ENCODE peak calls at places on chromosomes 2 and 18, in ten cellular contexts. One of them, this sample, is unnamed.

GRCh38 chr18:4208408-4208807 is 246.7 kb downstream of the DLGAP1 start:
- DNase-seq in mucosa of descending colon: no peak
- DNase-seq in neural crest cell: no peak
- DNase-seq in cardiac fibroblast: peak
- DNase-seq in GM10248: no peak
- DNase-seq in PC-3: no peak
- DNase-seq in fibroblast of lung: no peak
- DNase-seq in GM20000: no peak
- DNase-seq in GM12864: no peak
- DNase-seq in chondrocyte: no peak
- DNase-seq in this sample: no peak

GRCh38 chr2:214379227-214379626 is 31.6 kb upstream of the VWC2L start:
- DNase-seq in neural crest cell: no peak
- DNase-seq in chondrocyte: no peak
- DNase-seq in GM20000: no peak
- DNase-seq in mucosa of descending colon: no peak
- DNase-seq in fibroblast of lung: peak
- DNase-seq in GM12864: no peak
- DNase-seq in PC-3: peak
- DNase-seq in cardiac fibroblast: no peak
- DNase-seq in GM10248: no peak
- DNase-seq in this sample: no peak

GRCh38 chr2:217338306-217338916 is 478.5 kb upstream of the TNP1 start:
- DNase-seq in PC-3: peak
- DNase-seq in cardiac fibroblast: peak
- DNase-seq in mucosa of descending colon: no peak
- DNase-seq in neural crest cell: no peak
- DNase-seq in fibroblast of lung: peak
- DNase-seq in GM10248: no peak
- DNase-seq in GM20000: no peak
- DNase-seq in GM12864: no peak
- DNase-seq in chondrocyte: no peak
- DNase-seq in this sample: peak

GRCh38 chr2:1498176-1498575 is 84.9 kb downstream of the TPO start:
- DNase-seq in fibroblast of lung: no peak
- DNase-seq in GM10248: no peak
- DNase-seq in mucosa of descending colon: no peak
- DNase-seq in GM12864: no peak
- DNase-seq in GM20000: no peak
- DNase-seq in PC-3: no peak
- DNase-seq in cardiac fibroblast: no peak
- DNase-seq in chondrocyte: peak
- DNase-seq in neural crest cell: no peak
- DNase-seq in this sample: no peak

GRCh38 chr2:72887836-72888437 is 729 bp downstream of the SPR start:
- DNase-seq in cardiac fibroblast: peak
- DNase-seq in GM10248: peak
- DNase-seq in fibroblast of lung: peak
- DNase-seq in chondrocyte: no peak
- DNase-seq in GM12864: no peak
- DNase-seq in mucosa of descending colon: peak
- DNase-seq in neural crest cell: peak
- DNase-seq in PC-3: peak
- DNase-seq in GM20000: peak
- DNase-seq in this sample: no peak

GRCh38 chr2:139529045-139529444 is 748.9 kb upstream of the NXPH2 start:
- DNase-seq in GM12864: no peak
- DNase-seq in PC-3: no peak
- DNase-seq in neural crest cell: no peak
- DNase-seq in GM20000: no peak
- DNase-seq in chondrocyte: no peak
- DNase-seq in fibroblast of lung: peak
- DNase-seq in cardiac fibroblast: no peak
- DNase-seq in GM10248: no peak
- DNase-seq in mucosa of descending colon: no peak
- DNase-seq in this sample: no peak

GRCh38 chr2:111032721-111033532 is 87.8 kb upstream of the BCL2L11 start:
- DNase-seq in cardiac fibroblast: peak
- DNase-seq in fibroblast of lung: peak
- DNase-seq in GM10248: no peak
- DNase-seq in GM20000: no peak
- DNase-seq in neural crest cell: no peak
- DNase-seq in PC-3: peak
- DNase-seq in chondrocyte: no peak
- DNase-seq in GM12864: no peak
- DNase-seq in mucosa of descending colon: peak
- DNase-seq in this sample: no peak

GRCh38 chr2:138779451-138780440 is at the start of gene NXPH2:
- DNase-seq in cardiac fibroblast: peak
- DNase-seq in fibroblast of lung: peak
- DNase-seq in GM10248: no peak
- DNase-seq in GM20000: no peak
- DNase-seq in mucosa of descending colon: no peak
- DNase-seq in PC-3: no peak
- DNase-seq in GM12864: no peak
- DNase-seq in neural crest cell: peak
- DNase-seq in chondrocyte: no peak
- DNase-seq in this sample: no peak

GRCh38 chr18:74895686-74896085 is 298.0 kb downstream of the ZNF407 start:
- DNase-seq in fibroblast of lung: peak
- DNase-seq in cardiac fibroblast: peak
- DNase-seq in PC-3: peak
- DNase-seq in neural crest cell: no peak
- DNase-seq in GM12864: no peak
- DNase-seq in GM10248: no peak
- DNase-seq in GM20000: no peak
- DNase-seq in chondrocyte: no peak
- DNase-seq in mucosa of descending colon: no peak
- DNase-seq in this sample: no peak

GRCh38 chr18:74897971-74898657 is 300.4 kb downstream of the ZNF407 start:
- DNase-seq in GM12864: no peak
- DNase-seq in GM10248: no peak
- DNase-seq in PC-3: peak
- DNase-seq in mucosa of descending colon: no peak
- DNase-seq in chondrocyte: no peak
- DNase-seq in cardiac fibroblast: peak
- DNase-seq in GM20000: no peak
- DNase-seq in fibroblast of lung: peak
- DNase-seq in neural crest cell: no peak
- DNase-seq in this sample: peak

GRCh38 chr18:74898965-74899364 is 301.3 kb downstream of the ZNF407 start:
- DNase-seq in GM12864: no peak
- DNase-seq in fibroblast of lung: peak
- DNase-seq in PC-3: peak
- DNase-seq in cardiac fibroblast: peak
- DNase-seq in GM10248: no peak
- DNase-seq in GM20000: no peak
- DNase-seq in chondrocyte: no peak
- DNase-seq in mucosa of descending colon: no peak
- DNase-seq in neural crest cell: no peak
- DNase-seq in this sample: no peak

GRCh38 chr18:74899554-74899953 is 301.9 kb downstream of the ZNF407 start:
- DNase-seq in neural crest cell: no peak
- DNase-seq in PC-3: no peak
- DNase-seq in chondrocyte: peak
- DNase-seq in fibroblast of lung: no peak
- DNase-seq in GM20000: no peak
- DNase-seq in GM12864: no peak
- DNase-seq in mucosa of descending colon: no peak
- DNase-seq in GM10248: no peak
- DNase-seq in cardiac fibroblast: peak
- DNase-seq in this sample: no peak

DNA sequence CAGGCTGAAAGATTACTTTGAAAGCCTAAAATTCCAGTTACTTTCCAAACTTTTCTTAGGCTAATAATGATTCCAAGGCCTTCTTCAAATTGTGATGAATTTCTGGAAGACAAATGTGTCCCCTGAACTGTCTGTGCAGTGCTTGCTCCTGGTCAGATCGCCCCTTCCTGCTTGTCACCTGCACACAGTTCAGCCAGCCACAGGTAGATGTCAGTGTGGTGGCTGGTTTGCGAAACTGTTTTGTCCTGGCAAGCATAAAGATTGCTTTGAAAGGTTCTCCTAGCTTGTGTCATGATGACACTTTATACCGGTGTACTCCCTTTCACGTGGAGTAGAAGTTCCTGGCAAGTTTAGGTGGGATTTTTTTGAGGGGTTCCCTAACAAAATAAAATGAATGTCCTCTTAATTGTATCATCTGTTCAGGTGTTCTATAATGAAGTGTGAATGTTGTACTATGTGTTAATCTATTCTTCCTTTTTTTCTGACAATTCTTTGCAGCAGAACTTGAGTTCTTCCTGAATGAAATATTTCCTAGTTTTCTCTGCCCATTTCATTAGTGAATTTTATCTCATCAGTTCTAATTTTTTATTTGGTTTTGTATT is 298.8 kb downstream of the ZNF407 start:
- DNase-seq in mucosa of descending colon: peak
- DNase-seq in GM10248: peak
- DNase-seq in chondrocyte: no peak
- DNase-seq in GM12864: peak
- DNase-seq in cardiac fibroblast: peak
- DNase-seq in PC-3: peak
- DNase-seq in neural crest cell: no peak
- DNase-seq in GM20000: peak
- DNase-seq in fibroblast of lung: no peak
- DNase-seq in this sample: no peak
- TF ChIP-seq CTCF in mucosa of descending colon: peak
- TF ChIP-seq CTCF in GM10248: peak
- TF ChIP-seq CTCF in chondrocyte: peak
- TF ChIP-seq CTCF in GM12864: peak
- TF ChIP-seq CTCF in cardiac fibroblast: no peak
- TF ChIP-seq CTCF in PC-3: peak
- TF ChIP-seq CTCF in neural crest cell: peak
- TF ChIP-seq CTCF in GM20000: peak
- TF ChIP-seq CTCF in fibroblast of lung: no peak
- TF ChIP-seq CTCF in this sample: peak

GRCh38 chr2:222302178-222303018 is 3.6 kb upstream of the PAX3 start:
- DNase-seq in neural crest cell: no peak
- DNase-seq in GM10248: no peak
- DNase-seq in GM20000: no peak
- DNase-seq in cardiac fibroblast: no peak
- DNase-seq in chondrocyte: no peak
- DNase-seq in mucosa of descending colon: no peak
- DNase-seq in GM12864: no peak
- DNase-seq in fibroblast of lung: peak
- DNase-seq in PC-3: no peak
- DNase-seq in this sample: no peak

GRCh38 chr2:222298311-222299150 is at the start of gene PAX3:
- DNase-seq in PC-3: no peak
- DNase-seq in neural crest cell: peak
- DNase-seq in GM12864: no peak
- DNase-seq in cardiac fibroblast: no peak
- DNase-seq in mucosa of descending colon: no peak
- DNase-seq in GM10248: no peak
- DNase-seq in chondrocyte: no peak
- DNase-seq in GM20000: no peak
- DNase-seq in fibroblast of lung: peak
- DNase-seq in this sample: no peak

GRCh38 chr2:222299926-222300724 is 1.3 kb upstream of the PAX3 start:
- DNase-seq in GM12864: no peak
- DNase-seq in GM20000: no peak
- DNase-seq in GM10248: no peak
- DNase-seq in fibroblast of lung: no peak
- DNase-seq in PC-3: no peak
- DNase-seq in mucosa of descending colon: no peak
- DNase-seq in cardiac fibroblast: no peak
- DNase-seq in chondrocyte: no peak
- DNase-seq in neural crest cell: no peak
- DNase-seq in this sample: no peak

GRCh38 chr2:222301296-222301997 is 2.6 kb upstream of the PAX3 start:
- DNase-seq in GM10248: no peak
- DNase-seq in cardiac fibroblast: no peak
- DNase-seq in chondrocyte: no peak
- DNase-seq in neural crest cell: peak
- DNase-seq in mucosa of descending colon: no peak
- DNase-seq in fibroblast of lung: no peak
- DNase-seq in PC-3: no peak
- DNase-seq in GM20000: no peak
- DNase-seq in GM12864: no peak
- DNase-seq in this sample: no peak

DNA sequence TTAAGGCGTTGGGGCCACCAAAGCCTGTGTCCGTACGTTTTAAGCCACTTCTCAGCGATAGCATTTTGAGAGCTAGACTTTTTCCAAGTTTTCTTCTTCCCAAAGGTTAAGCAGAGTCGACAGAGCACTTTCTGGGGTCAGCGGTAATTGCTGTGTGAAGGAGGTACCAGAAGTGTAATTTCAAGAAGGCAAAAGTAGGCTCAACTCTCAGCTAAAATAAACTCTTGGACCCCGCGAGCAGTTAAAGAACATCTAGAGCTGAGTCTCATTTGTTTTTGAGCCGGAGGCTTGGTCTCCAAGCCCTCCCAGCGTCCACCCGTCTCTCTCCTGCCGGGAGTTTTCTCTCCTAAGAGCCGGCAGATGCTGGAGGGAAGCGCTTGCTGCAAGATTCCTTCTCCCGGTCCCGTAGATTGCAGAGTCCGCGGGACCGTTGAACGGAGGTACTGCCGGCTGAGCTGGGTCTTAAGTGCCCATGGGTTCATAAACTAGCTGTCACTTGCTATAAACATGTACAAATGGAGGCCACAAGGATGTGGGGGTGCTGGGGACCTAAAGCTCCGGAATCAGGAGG is 2.0 kb upstream of the PAX3 start:
- DNase-seq in fibroblast of lung: peak
- DNase-seq in cardiac fibroblast: no peak
- DNase-seq in GM10248: no peak
- DNase-seq in GM12864: no peak
- DNase-seq in PC-3: no peak
- DNase-seq in neural crest cell: peak
- DNase-seq in GM20000: no peak
- DNase-seq in chondrocyte: no peak
- DNase-seq in mucosa of descending colon: no peak
- DNase-seq in this sample: no peak
- TF ChIP-seq CTCF in fibroblast of lung: no peak
- TF ChIP-seq CTCF in cardiac fibroblast: no peak
- TF ChIP-seq CTCF in GM10248: no peak
- TF ChIP-seq CTCF in GM12864: no peak
- TF ChIP-seq CTCF in PC-3: no peak
- TF ChIP-seq CTCF in neural crest cell: no peak
- TF ChIP-seq CTCF in GM20000: no peak
- TF ChIP-seq CTCF in chondrocyte: no peak
- TF ChIP-seq CTCF in mucosa of descending colon: no peak
- TF ChIP-seq CTCF in this sample: no peak

DNA sequence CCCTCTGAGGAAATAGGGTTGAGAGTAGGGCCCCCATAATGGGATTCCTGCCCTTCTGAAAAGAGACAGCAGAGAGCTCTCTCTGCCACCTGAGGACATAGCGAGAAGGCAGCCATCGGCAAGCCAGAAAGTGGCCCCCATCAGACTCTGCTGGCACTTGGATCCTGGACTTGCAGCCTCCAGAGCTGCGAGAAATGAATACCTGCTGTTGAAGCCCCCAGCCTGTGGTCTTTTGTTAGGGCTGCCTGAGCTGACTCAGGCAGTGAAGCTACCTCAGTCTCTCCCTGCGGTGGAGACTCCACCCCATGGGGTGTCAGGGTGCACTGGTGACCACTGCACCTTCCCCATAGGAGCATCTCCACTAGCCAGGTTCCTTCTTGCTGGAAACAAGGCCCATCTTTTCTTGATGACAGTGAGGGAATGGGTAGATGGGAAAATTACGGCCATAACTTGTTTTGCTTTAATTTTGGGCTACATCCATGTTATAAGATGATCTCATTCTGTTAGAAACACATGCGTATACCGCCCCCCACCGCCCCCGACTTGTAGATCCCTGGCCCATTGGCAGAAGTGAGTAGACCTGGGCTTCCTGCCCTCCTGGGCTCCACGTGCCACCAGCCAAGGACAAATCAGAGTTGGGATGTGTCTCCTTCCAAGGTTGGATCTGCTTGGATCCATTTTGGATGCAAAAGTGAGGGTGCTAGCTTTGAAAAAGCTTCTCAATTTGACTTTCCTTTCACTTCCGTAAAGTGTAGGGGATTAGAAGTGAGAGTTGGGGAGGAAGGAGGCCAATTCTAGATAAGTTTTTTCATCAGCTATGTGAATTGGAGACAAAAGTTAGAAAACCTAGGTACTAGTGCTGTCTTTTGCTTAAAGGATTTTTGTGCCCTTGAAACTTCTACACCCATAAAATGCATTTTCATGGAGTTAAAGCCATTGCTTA is 42.9 kb downstream of the NCK2 start:
- DNase-seq in neural crest cell: no peak
- DNase-seq in GM10248: no peak
- DNase-seq in mucosa of descending colon: peak
- DNase-seq in chondrocyte: no peak
- DNase-seq in cardiac fibroblast: no peak
- DNase-seq in fibroblast of lung: no peak
- DNase-seq in GM12864: no peak
- DNase-seq in PC-3: peak
- DNase-seq in GM20000: no peak
- DNase-seq in this sample: no peak
- TF ChIP-seq CTCF in neural crest cell: no peak
- TF ChIP-seq CTCF in GM10248: peak
- TF ChIP-seq CTCF in mucosa of descending colon: no peak
- TF ChIP-seq CTCF in chondrocyte: no peak
- TF ChIP-seq CTCF in cardiac fibroblast: no peak
- TF ChIP-seq CTCF in fibroblast of lung: no peak
- TF ChIP-seq CTCF in GM12864: no peak
- TF ChIP-seq CTCF in PC-3: peak
- TF ChIP-seq CTCF in GM20000: no peak
- TF ChIP-seq CTCF in this sample: no peak

DNA sequence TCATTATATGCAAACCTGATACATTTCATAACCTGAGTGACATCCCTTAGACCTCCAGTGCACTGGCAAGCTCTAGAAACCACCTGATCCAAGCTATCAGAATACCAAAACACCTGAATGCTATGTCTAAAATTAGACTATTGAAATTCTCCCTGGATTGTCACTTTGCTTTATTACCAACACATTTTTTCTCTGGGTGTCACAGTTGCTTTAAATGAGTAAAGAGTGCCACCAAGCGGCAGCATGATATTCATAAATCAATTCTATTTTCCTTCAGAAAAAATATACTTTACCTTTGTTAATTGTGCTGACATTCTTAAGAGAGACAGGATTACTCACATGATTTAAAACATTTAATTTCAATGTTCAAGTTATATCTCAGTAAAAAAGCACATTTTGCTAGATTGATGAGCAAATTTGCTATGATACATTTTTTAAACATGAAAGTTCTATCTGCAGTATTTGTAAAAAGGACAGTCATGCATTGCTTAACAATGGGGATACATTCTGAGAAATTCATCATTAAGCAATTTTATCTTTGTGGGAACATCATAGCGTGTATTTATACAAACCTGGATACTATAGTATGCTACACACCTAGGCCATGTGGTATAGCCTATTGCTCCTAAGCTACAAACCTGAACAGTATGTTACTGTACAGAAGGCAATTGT is 338.4 kb upstream of the SLC39A10 start:
- DNase-seq in PC-3: peak
- DNase-seq in mucosa of descending colon: no peak
- DNase-seq in chondrocyte: no peak
- DNase-seq in neural crest cell: peak
- DNase-seq in GM10248: peak
- DNase-seq in cardiac fibroblast: peak
- DNase-seq in fibroblast of lung: peak
- DNase-seq in GM12864: no peak
- DNase-seq in GM20000: peak
- DNase-seq in this sample: no peak
- TF ChIP-seq CTCF in PC-3: peak
- TF ChIP-seq CTCF in mucosa of descending colon: no peak
- TF ChIP-seq CTCF in chondrocyte: peak
- TF ChIP-seq CTCF in neural crest cell: peak
- TF ChIP-seq CTCF in GM10248: peak
- TF ChIP-seq CTCF in cardiac fibroblast: peak
- TF ChIP-seq CTCF in fibroblast of lung: peak
- TF ChIP-seq CTCF in GM12864: peak
- TF ChIP-seq CTCF in GM20000: no peak
- TF ChIP-seq CTCF in this sample: peak

This sample was measured in BJ.